ENCODE peak calls at places on chromosomes 3 and 15, in nine cellular contexts. J, M, V, U, Q, X, G, T and B are unnamed samples. For H3K4me1, the result is how much of the 10 kb centered on the place peaks cover.

GRCh38 chr15:53059273-53060043 is 269.3 kb upstream of the ONECUT1 start:
- DNase-seq in V (no peak), X (no peak), Q (no peak), U (no peak), T (no peak), J (no peak), M (no peak), G (no peak), B (no peak)

GRCh38 chr15:66310786-66311185 is 17.4 kb downstream of the DIS3L start:
- DNase-seq in J (no peak), X (no peak), G (peak), T (no peak), U (no peak), Q (no peak), V (no peak), M (no peak), B (no peak)

GRCh38 chr15:84859651-84860050 is 24.8 kb upstream of the SLC28A1 start:
- DNase-seq in V (no peak), T (no peak), Q (no peak), G (no peak), U (no peak), J (no peak), X (no peak), M (no peak), B (no peak)

GRCh38 chr3:152317956-152318355 is 49.2 kb downstream of the MBNL1 start:
- DNase-seq in T (no peak), Q (no peak), V (peak), X (no peak), M (peak), U (peak), J (no peak), G (no peak), B (no peak)

GRCh38 chr3:159191454-159191853 is 389.6 kb downstream of the MFSD1 start:
- DNase-seq in T (no peak), X (peak), M (peak), U (no peak), V (no peak), J (no peak), Q (no peak), G (no peak), B (no peak)

GRCh38 chr3:40086890-40087884 is 222.3 kb upstream of the EIF1B start:
- DNase-seq in G (no peak), V (no peak), U (no peak), X (peak), J (no peak), M (no peak), Q (no peak), T (no peak), B (no peak)

GRCh38 chr3:10242182-10243065 is 5.8 kb upstream of the TATDN2 start:
- DNase-seq in V (no peak), M (no peak), T (no peak), U (peak), J (no peak), X (peak), G (peak), Q (no peak), B (no peak)

GRCh38 chr15:53882311-53882710 is 95.9 kb upstream of the UNC13C start:
- DNase-seq in T (no peak), G (no peak), M (no peak), U (no peak), Q (no peak), V (no peak), J (no peak), X (no peak), B (no peak)

GRCh38 chr3:7573330-7573729 is 712.4 kb downstream of the GRM7 start:
- DNase-seq in V (no peak), X (peak), T (no peak), J (no peak), G (no peak), U (no peak), M (no peak), Q (no peak), B (no peak)

GRCh38 chr3:85912981-85913380 is 954.2 kb downstream of the CADM2 start:
- DNase-seq in M (no peak), T (no peak), V (peak), Q (no peak), X (no peak), G (no peak), U (peak), J (no peak), B (no peak)

GRCh38 chr3:127607675-127608361 is 9.6 kb downstream of the MCM2 start:
- DNase-seq in G (no peak), U (no peak), Q (no peak), V (no peak), T (no peak), M (no peak), J (no peak), X (no peak), B (no peak)

GRCh38 chr3:116339441-116340028 is 105.8 kb downstream of the LSAMP start:
- DNase-seq in U (peak), X (peak), V (peak), Q (no peak), M (no peak), G (peak), T (no peak), J (no peak), B (no peak)

GRCh38 chr3:169239756-169240155 is 423.8 kb downstream of the MECOM start:
- DNase-seq in X (no peak), U (no peak), V (no peak), Q (no peak), J (no peak), M (peak), T (no peak), G (no peak), B (no peak)

GRCh38 chr3:44682182-44682896 is 30.1 kb upstream of the ZNF502 start:
- DNase-seq in Q (no peak), V (no peak), U (peak), J (no peak), G (no peak), T (no peak), X (peak), M (peak), B (no peak)

GRCh38 chr3:23646201-23646955 is 159.4 kb upstream of the UBE2E1 start:
- DNase-seq in U (no peak), X (no peak), J (no peak), V (no peak), T (no peak), M (no peak), G (no peak), Q (no peak), B (no peak)

GRCh38 chr3:13280856-13281656 is 139.1 kb downstream of the NUP210 start:
- DNase-seq in M (no peak), Q (no peak), U (no peak), X (no peak), V (no peak), J (no peak), G (peak), T (peak), B (peak)

GRCh38 chr3:59429203-59429602 is 379.4 kb upstream of the CFAP20DC start:
- DNase-seq in U (peak), Q (no peak), X (no peak), G (no peak), V (no peak), T (no peak), M (no peak), J (no peak), B (no peak)

GRCh38 chr3:9276761-9277370 is 27.4 kb upstream of the SRGAP3 start:
- DNase-seq in M (no peak), G (no peak), U (no peak), V (no peak), X (no peak), J (no peak), Q (no peak), T (no peak), B (no peak)

GRCh38 chr3:124298951-124299350 is 307.0 kb upstream of the ROPN1 start:
- DNase-seq in Q (peak), X (peak), J (no peak), T (no peak), G (no peak), M (no peak), V (no peak), U (no peak), B (no peak)

GRCh38 chr3:144652573-144652972 is 681.0 kb downstream of the DIPK2A start:
- DNase-seq in G (no peak), X (peak), U (peak), T (no peak), V (peak), M (no peak), J (no peak), Q (no peak), B (no peak)

GRCh38 chr3:99484871-99485270 is 153.5 kb upstream of the COL8A1 start:
- DNase-seq in Q (no peak), G (no peak), T (no peak), X (peak), U (peak), J (no peak), V (peak), M (no peak), B (no peak)

GRCh38 chr3:72270072-72270611 is 485.2 kb upstream of the PROK2 start:
- DNase-seq in X (peak), U (peak), G (peak), V (peak), Q (no peak), J (peak), M (peak), T (peak), B (no peak)

GRCh38 chr3:24538891-24539290 is 44.2 kb upstream of the THRB start:
- DNase-seq in Q (no peak), U (no peak), X (no peak), G (no peak), J (no peak), M (no peak), V (no peak), T (no peak), B (no peak)

GRCh38 chr3:194312186-194312742 is 38.9 kb downstream of the CPN2 start:
- DNase-seq in T (no peak), X (no peak), U (no peak), M (no peak), Q (no peak), J (no peak), G (peak), V (no peak), B (no peak)

GRCh38 chr15:62834686-62835279 is 207.8 kb upstream of the TPM1 start:
- DNase-seq in J (no peak), V (no peak), M (no peak), T (no peak), X (no peak), U (no peak), Q (no peak), G (no peak), B (no peak)

GRCh38 chr3:109071349-109072142 is 46.4 kb downstream of the MORC1 start:
- DNase-seq in Q (no peak), J (no peak), X (no peak), G (no peak), T (no peak), V (no peak), M (no peak), U (no peak), B (no peak)

GRCh38 chr3:129597792-129598381 is 8.6 kb downstream of the PLXND1 start:
- DNase-seq in X (peak), Q (no peak), T (no peak), J (no peak), M (peak), G (no peak), U (peak), V (peak), B (no peak)
- H3K4me1 ChIP-seq in X (under half), Q (under half), T (half or more), J (half or more), M (half or more), G (half or more), U (half or more), V (half or more), B (under half)

GRCh38 chr3:78804251-78805037 is 963.4 kb downstream of the ROBO1 start:
- DNase-seq in G (no peak), X (peak), Q (no peak), T (no peak), U (peak), J (no peak), V (peak), M (no peak), B (no peak)
- H3K4me3 ChIP-seq in G (no peak), X (no peak), Q (no peak), T (no peak), U (no peak), J (no peak), V (no peak), M (no peak), B (no peak)

GRCh38 chr15:77455696-77456293 is 35.1 kb downstream of the HMG20A start:
- DNase-seq in M (peak), X (peak), G (no peak), Q (no peak), V (peak), U (peak), J (no peak), T (no peak), B (no peak)
- H3K27ac ChIP-seq in M (peak), X (no peak), G (peak), Q (no peak), V (peak), U (peak), J (peak), T (peak), B (no peak)

DNA sequence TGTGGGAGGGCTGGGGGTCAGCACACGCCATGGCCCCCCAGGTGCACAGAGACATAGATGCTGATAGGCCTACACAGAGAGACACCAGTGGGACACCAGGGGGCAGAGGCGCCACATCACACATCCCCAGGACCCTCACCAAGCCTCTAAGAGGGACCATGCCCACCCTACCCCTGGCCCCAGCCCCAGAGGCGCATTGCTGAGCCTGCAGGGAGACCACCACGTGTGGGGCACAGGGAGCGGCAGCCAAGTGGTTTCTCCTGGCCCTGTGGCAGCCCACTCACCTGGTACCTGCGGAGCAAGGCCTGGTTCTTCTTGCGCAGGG is 1.2 kb downstream of the CCDC9B start:
- DNase-seq in M (no peak), X (no peak), V (no peak), Q (no peak), T (no peak), U (no peak), G (no peak), J (no peak), B (peak)
- H3K4me1 ChIP-seq in M (half or more), X (under half), V (under half), Q (under half), T (half or more), U (under half), G (half or more), J (half or more), B (half or more)

GRCh38 chr3:49902511-49903345 is 945 bp downstream of the MST1R start:
- DNase-seq in Q (no peak), M (no peak), V (no peak), U (no peak), J (no peak), X (no peak), T (no peak), G (no peak), B (no peak)

GRCh38 chr3:49901351-49902339 is 2.0 kb downstream of the MST1R start:
- DNase-seq in V (peak), J (no peak), G (no peak), X (no peak), U (peak), Q (no peak), T (no peak), M (no peak), B (no peak)

GRCh38 chr3:49900491-49901153 is 3.1 kb downstream of the MST1R start:
- DNase-seq in G (no peak), U (peak), Q (no peak), X (no peak), M (no peak), J (peak), V (no peak), T (peak), B (peak)

GRCh38 chr3:49906004-49906860 is 2.6 kb upstream of the MST1R start:
- DNase-seq in J (no peak), U (peak), Q (no peak), T (peak), M (peak), X (peak), G (no peak), V (peak), B (no peak)

GRCh38 chr3:49903451-49904424 is at the start of gene MST1R:
- DNase-seq in G (peak), T (peak), X (peak), U (no peak), M (peak), J (no peak), Q (peak), V (peak), B (peak)
- H3K4me3 ChIP-seq in G (peak), T (peak), X (no peak), U (no peak), M (peak), J (peak), Q (peak), V (peak), B (peak)

GRCh38 chr3:189797103-189797850 is 166.1 kb downstream of the TP63 start:
- DNase-seq in J (no peak), G (no peak), V (no peak), X (no peak), T (no peak), Q (no peak), M (no peak), U (no peak), B (no peak)
- H3K27ac ChIP-seq in J (no peak), G (no peak), V (no peak), X (no peak), T (no peak), Q (no peak), M (no peak), U (no peak), B (peak)

GRCh38 chr3:129039271-129040038 is 21.1 kb upstream of the GP9 start:
- DNase-seq in J (no peak), G (peak), V (no peak), X (no peak), Q (no peak), U (no peak), T (no peak), M (no peak), B (no peak)
- H3K4me1 ChIP-seq in J (under half), G (under half), V (under half), X (under half), Q (under half), U (under half), T (under half), M (under half), B (under half)

GRCh38 chr3:20123121-20123652 is 62.8 kb downstream of the SGO1 start:
- DNase-seq in M (no peak), V (no peak), G (no peak), Q (no peak), U (no peak), T (no peak), X (no peak), J (no peak), B (no peak)

GRCh38 chr3:20125289-20125688 is 60.7 kb downstream of the SGO1 start:
- DNase-seq in X (no peak), Q (no peak), U (no peak), M (no peak), G (no peak), J (no peak), V (no peak), T (no peak), B (no peak)

GRCh38 chr3:20128378-20128777 is 57.6 kb downstream of the SGO1 start:
- DNase-seq in J (no peak), T (no peak), U (no peak), Q (no peak), M (no peak), V (no peak), X (no peak), G (no peak), B (no peak)

GRCh38 chr3:20130122-20130521 is 55.9 kb downstream of the SGO1 start:
- DNase-seq in Q (no peak), V (no peak), U (no peak), X (no peak), T (no peak), M (no peak), J (no peak), G (no peak), B (no peak)

DNA sequence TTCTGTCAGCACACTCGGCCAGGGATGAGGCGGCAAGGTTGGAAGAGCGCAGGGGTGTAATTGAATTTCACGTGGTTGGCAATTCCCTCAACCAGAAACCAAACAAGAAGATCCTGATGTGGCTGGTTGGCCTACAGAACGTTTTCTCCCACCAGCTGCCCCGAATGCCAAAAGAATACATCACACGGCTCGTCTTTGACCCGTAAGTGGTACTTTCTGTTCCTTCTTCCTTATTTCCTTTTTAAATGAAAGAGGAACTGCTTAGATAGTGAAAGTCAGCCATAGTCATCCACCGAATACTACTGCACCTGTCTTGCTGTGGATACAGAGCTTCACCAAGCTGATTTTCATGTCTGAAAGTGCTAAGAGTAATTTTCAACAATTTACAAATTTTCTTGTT is 60.1 kb downstream of the SGO1 start:
- DNase-seq in M (no peak), X (no peak), G (no peak), T (no peak), V (no peak), U (no peak), Q (peak), J (no peak), B (no peak)
- H3K4me3 ChIP-seq in M (no peak), X (no peak), G (no peak), T (no peak), V (no peak), U (no peak), Q (peak), J (no peak), B (no peak)

GRCh38 chr3:185583925-185584324 is 2.2 kb upstream of the SENP2 start:
- DNase-seq in V (no peak), M (no peak), Q (no peak), G (no peak), J (no peak), X (no peak), U (no peak), T (no peak), B (no peak)

GRCh38 chr3:185582236-185582635 is 3.9 kb upstream of the SENP2 start:
- DNase-seq in M (no peak), J (no peak), V (no peak), T (no peak), G (no peak), Q (no peak), U (no peak), X (no peak), B (no peak)

GRCh38 chr3:185584681-185585080 is 1.4 kb upstream of the SENP2 start:
- DNase-seq in V (no peak), G (no peak), Q (no peak), T (no peak), U (no peak), X (no peak), M (no peak), J (no peak), B (no peak)

GRCh38 chr3:185585523-185585861 is 603 bp upstream of the SENP2 start:
- DNase-seq in V (no peak), G (no peak), X (no peak), J (no peak), Q (no peak), U (no peak), T (no peak), M (no peak), B (no peak)

GRCh38 chr3:185582871-185583270 is 3.2 kb upstream of the SENP2 start:
- DNase-seq in J (no peak), G (no peak), U (no peak), Q (peak), V (no peak), M (no peak), X (no peak), T (no peak), B (no peak)
- H3K27ac ChIP-seq in J (no peak), G (no peak), U (no peak), Q (peak), V (no peak), M (no peak), X (no peak), T (no peak), B (no peak)

GRCh38 chr15:31297221-31297879 is 29.3 kb upstream of the KLF13 start:
- DNase-seq in Q (no peak), U (no peak), M (no peak), J (no peak), X (no peak), V (no peak), G (peak), T (no peak), B (peak)
- H3K4me1 ChIP-seq in Q (under half), U (under half), M (under half), J (under half), X (under half), V (under half), G (under half), T (under half), B (under half)